ENCODE peak calls at places on chromosomes 4 and X, in five cellular contexts. R, B, J, I and A are unnamed samples.

GRCh38 chr4:51884055-51884454 is 41.1 kb downstream of the DCUN1D4 start:
- DNase-seq in J (no peak), B (no peak), I (no peak), R (peak), A (peak)

GRCh38 chrX:135931644-135932487 is 38.4 kb downstream of the SAGE1 start:
- DNase-seq in R (peak), I (peak), B (peak), J (peak), A (peak)

GRCh38 chr4:14977836-14978235 is 24.4 kb upstream of the CPEB2 start:
- DNase-seq in J (no peak), B (no peak), I (no peak), R (no peak), A (no peak)

GRCh38 chr4:139227729-139228404 is 50.8 kb upstream of the ELF2 start:
- DNase-seq in I (peak), J (no peak), B (peak), R (peak), A (no peak)

GRCh38 chrX:130110379-130111219 is at the start of gene ELF4:
- DNase-seq in J (peak), R (peak), I (no peak), B (peak), A (peak)

GRCh38 chrX:15849555-15849954 is 5.1 kb downstream of the AP1S2 start:
- DNase-seq in J (no peak), I (no peak), R (no peak), B (peak), A (peak)

GRCh38 chr4:184792334-184792733 is 33.4 kb downstream of the ACSL1 start:
- DNase-seq in R (no peak), J (no peak), B (no peak), I (no peak), A (no peak)

GRCh38 chrX:136541294-136541693 is 9.3 kb downstream of the VGLL1 start:
- DNase-seq in J (no peak), I (no peak), R (no peak), B (no peak), A (peak)

GRCh38 chrX:71659959-71660358 is 7.4 kb upstream of the LOC101059915 start:
- DNase-seq in R (no peak), B (no peak), J (no peak), I (no peak), A (no peak)

GRCh38 chr4:95537967-95538485 is 10.7 kb downstream of the UNC5C start:
- DNase-seq in J (no peak), B (no peak), R (no peak), I (no peak), A (no peak)

GRCh38 chrX:130082244-130083106 is 27.8 kb downstream of the ELF4 start:
- DNase-seq in I (no peak), R (no peak), J (no peak), B (no peak), A (no peak)

GRCh38 chr4:3074846-3075651 is 568 bp downstream of the HTT start:
- DNase-seq in B (peak), R (peak), J (peak), I (peak), A (peak)

GRCh38 chr4:159102623-159103405 is at the start of gene RAPGEF2:
- DNase-seq in R (peak), B (peak), I (peak), J (peak), A (peak)